ENCODE peak calls at places on chromosomes 7 and 10, in nine cellular contexts. P, F, C, R, K, G, D, B and X are unnamed samples.

GRCh38 chr7:27164381-27165088 is 802 bp downstream of the HOXA9 start:
- DNase-seq in P (peak), F (no peak), C (peak), R (no peak), K (no peak), G (peak), D (no peak), B (no peak), X (no peak)

GRCh38 chr7:1322240-1323110 is 89.8 kb downstream of the UNCX start:
- DNase-seq in P (peak), F (no peak), C (no peak), R (no peak), K (no peak), G (no peak), D (no peak), B (no peak), X (no peak)

GRCh38 chr7:71173955-71174354 is 42.0 kb downstream of the GALNT17 start:
- DNase-seq in P (peak), F (no peak), C (no peak), R (peak), K (no peak), G (no peak), D (no peak), B (no peak), X (peak)

GRCh38 chr7:101817930-101818698 is 688 bp downstream of the CUX1 start:
- DNase-seq in P (no peak), F (no peak), C (no peak), R (no peak), K (no peak), G (no peak), D (no peak), B (peak), X (no peak)

GRCh38 chr10:114900658-114901057 is 37.3 kb upstream of the TRUB1 start:
- DNase-seq in P (no peak), F (no peak), C (no peak), R (no peak), K (no peak), G (no peak), D (no peak), B (no peak), X (no peak)

GRCh38 chr10:51821045-51821444 is 121.7 kb upstream of the CSTF2T start:
- DNase-seq in P (no peak), F (no peak), C (no peak), R (no peak), K (no peak), G (no peak), D (no peak), B (no peak), X (no peak)

GRCh38 chr7:130022115-130022514 is 29.1 kb downstream of the ZC3HC1 start:
- DNase-seq in P (no peak), F (no peak), C (no peak), R (no peak), K (no peak), G (no peak), D (no peak), B (no peak), X (no peak)

GRCh38 chr7:147432068-147432467 is 1158.5 kb upstream of the C7orf33 start:
- DNase-seq in P (no peak), F (no peak), C (no peak), R (no peak), K (no peak), G (no peak), D (no peak), B (peak), X (no peak)

GRCh38 chr7:70693300-70693689 is 438.6 kb upstream of the GALNT17 start:
- DNase-seq in P (no peak), F (no peak), C (no peak), R (no peak), K (no peak), G (no peak), D (no peak), B (no peak), X (peak)

GRCh38 chr10:13271552-13272163 is 28.2 kb downstream of the PHYH start:
- DNase-seq in P (peak), F (peak), C (peak), R (peak), K (peak), G (no peak), D (peak), B (peak), X (peak)

GRCh38 chr7:137606061-137606674 is 240.6 kb downstream of the DGKI start:
- DNase-seq in P (no peak), F (no peak), C (no peak), R (no peak), K (no peak), G (no peak), D (peak), B (peak), X (no peak)

GRCh38 chr7:139777304-139777890 is 401 bp downstream of the HIPK2 start:
- DNase-seq in P (peak), F (no peak), C (peak), R (peak), K (no peak), G (peak), D (peak), B (no peak), X (peak)

GRCh38 chr10:133309720-133310398 is 1.1 kb downstream of the ZNF511 start:
- DNase-seq in P (no peak), F (no peak), C (peak), R (peak), K (no peak), G (no peak), D (no peak), B (no peak), X (peak)

GRCh38 chr7:82019538-82019937 is 249.7 kb upstream of the HGF start:
- DNase-seq in P (no peak), F (no peak), C (no peak), R (no peak), K (no peak), G (no peak), D (no peak), B (no peak), X (no peak)

GRCh38 chr7:82020076-82020475 is 250.2 kb upstream of the HGF start:
- DNase-seq in P (no peak), F (no peak), C (no peak), R (no peak), K (no peak), G (no peak), D (no peak), B (no peak), X (no peak)

GRCh38 chr7:82015751-82016150 is 245.9 kb upstream of the HGF start:
- DNase-seq in P (no peak), F (no peak), C (no peak), R (no peak), K (no peak), G (no peak), D (no peak), B (peak), X (no peak)

GRCh38 chr7:82018226-82018625 is 248.4 kb upstream of the HGF start:
- DNase-seq in P (no peak), F (no peak), C (no peak), R (no peak), K (no peak), G (no peak), D (no peak), B (peak), X (no peak)

DNA sequence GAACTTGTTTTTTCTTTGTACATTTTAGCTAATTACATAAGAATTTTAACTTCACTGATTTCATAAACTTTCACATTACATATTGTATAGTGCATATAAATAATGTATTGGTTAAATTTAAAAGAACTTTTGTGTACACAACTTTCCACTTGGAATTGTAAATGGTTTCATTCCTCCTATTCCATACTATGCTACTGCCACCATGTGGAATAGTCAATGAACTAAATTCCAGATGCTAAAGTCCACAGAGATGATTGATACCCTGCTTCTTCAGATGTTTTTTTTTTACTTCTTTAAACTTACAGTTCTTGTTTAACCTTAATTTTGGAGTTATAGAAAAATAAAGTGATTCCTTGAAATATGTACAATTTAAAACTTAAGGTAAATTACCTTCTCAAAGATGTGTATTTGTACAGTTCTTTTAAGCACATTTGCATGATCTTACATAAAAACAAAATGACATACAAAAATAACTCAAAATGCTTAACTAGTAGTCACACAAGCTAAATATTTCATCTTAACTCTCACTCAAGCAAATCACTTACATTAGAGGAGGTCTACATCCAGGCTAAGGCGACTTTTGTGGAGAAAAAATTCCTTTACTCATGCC is 247.6 kb upstream of the HGF start:
- DNase-seq in P (no peak), F (no peak), C (no peak), R (no peak), K (no peak), G (no peak), D (no peak), B (peak), X (no peak)
- TF ChIP-seq CTCF in P (peak), F (no peak), C (peak), R (peak), K (no peak), G (peak), D (no peak), B (peak), X (no peak)

DNA sequence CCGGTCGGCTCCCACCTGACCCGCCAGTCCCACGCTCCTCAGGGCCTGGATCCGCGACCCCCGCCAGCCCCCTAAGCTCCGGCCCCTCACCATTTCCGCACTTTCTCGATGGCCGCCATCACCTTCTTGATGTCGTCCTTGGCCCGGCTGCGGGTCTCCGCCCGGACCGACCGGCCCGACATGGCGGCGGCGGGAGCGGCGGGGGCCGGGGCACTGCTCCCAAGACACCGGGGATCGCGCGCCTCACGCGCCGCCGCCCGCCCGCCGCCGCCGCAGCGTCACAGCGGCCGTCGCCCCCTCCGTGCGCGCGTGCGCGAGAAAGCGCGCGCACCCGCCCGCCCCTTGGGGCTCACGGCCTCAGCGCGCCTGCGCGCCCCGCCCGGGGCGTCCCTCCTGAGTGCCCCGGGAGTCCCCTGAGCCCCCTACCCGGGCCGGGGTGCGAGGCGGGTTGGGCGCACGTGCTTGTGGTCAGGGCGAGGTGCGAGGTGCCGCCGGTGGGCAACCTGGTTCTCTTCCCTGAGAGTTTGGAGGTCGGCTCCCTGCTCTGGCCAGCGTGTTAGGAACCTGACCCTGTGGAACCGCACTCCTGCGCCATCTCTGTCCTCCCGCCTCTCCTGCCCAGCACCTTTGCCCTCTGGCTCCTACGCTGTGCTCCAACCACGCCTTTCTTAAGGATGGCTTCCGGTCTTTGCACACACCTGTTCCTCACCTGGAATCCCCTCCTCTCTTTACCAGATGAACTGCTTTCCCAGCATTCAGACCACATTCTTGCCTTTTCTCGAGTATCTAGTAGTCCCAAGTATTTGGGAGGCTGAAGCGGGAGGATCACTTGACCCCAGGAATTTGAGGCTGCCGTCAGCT is at the start of gene BCL7B:
- DNase-seq in P (peak), F (no peak), C (peak), R (peak), K (peak), G (peak), D (peak), B (peak), X (peak)
- TF ChIP-seq POLR2A in P (peak), F (peak), C (peak), R (peak), K (no peak), G (no peak), D (peak), B (peak), X (peak)

GRCh38 chr7:22361795-22362194 is 4.8 kb upstream of the RAPGEF5 start:
- DNase-seq in P (no peak), F (no peak), C (no peak), R (peak), K (peak), G (no peak), D (no peak), B (peak), X (peak)

GRCh38 chr7:22364910-22365309 is 8.0 kb upstream of the RAPGEF5 start:
- DNase-seq in P (no peak), F (no peak), C (no peak), R (no peak), K (no peak), G (no peak), D (no peak), B (no peak), X (no peak)

GRCh38 chr7:22361320-22361719 is 4.4 kb upstream of the RAPGEF5 start:
- DNase-seq in P (no peak), F (no peak), C (no peak), R (no peak), K (no peak), G (no peak), D (no peak), B (no peak), X (no peak)

GRCh38 chr7:22359156-22359697 is 2.3 kb upstream of the RAPGEF5 start:
- DNase-seq in P (no peak), F (no peak), C (no peak), R (no peak), K (no peak), G (no peak), D (no peak), B (no peak), X (no peak)

DNA sequence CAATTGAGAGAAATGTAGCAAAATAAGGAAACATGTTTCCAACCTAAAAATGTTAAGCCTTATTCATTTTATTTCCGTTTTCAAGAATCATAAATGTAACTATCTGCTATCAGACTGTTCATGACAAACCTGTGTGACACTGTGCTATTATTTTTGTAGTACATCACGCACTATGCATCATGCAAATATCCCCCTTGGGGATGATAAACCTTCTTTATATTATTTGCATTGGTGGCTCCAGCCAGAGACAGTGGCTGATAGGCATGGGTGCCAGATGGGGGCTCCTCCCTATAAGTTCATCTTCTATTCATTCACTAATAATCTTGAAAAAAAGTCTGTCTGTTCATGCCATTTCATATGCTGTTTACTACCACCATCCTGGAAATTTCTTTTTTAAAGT is 7.1 kb upstream of the RAPGEF5 start:
- DNase-seq in P (no peak), F (no peak), C (no peak), R (no peak), K (no peak), G (no peak), D (no peak), B (no peak), X (no peak)
- TF ChIP-seq CTCF in P (no peak), F (no peak), C (no peak), R (no peak), K (no peak), G (no peak), D (no peak), B (no peak), X (no peak)

DNA sequence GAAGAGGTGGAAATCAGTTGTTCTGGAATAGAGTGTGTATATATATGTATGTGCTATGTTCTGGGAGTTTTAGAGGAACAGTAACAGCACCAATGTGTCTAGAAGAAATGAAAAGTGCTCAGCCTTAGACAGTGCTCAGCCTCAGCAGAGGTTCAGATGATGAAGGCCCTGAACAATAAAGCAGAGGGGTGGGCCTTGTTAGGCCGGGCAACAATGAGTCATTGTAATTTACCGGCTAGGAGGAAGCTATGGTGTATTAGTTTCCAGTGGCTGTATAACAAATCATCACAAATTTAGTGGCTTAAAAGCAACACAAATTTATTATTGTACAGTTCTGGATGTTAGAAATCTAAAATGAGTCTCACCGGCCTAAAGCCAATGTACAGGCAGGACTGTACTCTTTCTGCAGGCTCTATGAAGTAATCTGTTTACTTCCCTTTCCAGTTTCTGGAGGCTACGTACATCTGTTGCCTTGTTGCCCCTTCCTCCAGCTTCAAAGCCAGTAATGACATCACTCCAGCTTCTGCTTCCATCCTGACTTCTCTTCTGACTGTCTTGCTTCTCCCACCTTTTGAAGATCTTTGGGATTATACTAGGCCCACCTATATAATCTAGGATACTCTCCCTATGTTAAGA is 84.6 kb downstream of the CH25H start:
- DNase-seq in P (no peak), F (no peak), C (no peak), R (no peak), K (no peak), G (no peak), D (no peak), B (peak), X (no peak)
- TF ChIP-seq POLR2A in P (no peak), F (no peak), C (no peak), R (no peak), K (no peak), G (no peak), D (no peak), B (no peak), X (no peak)